ENCODE peak calls at places on chromosomes 6 and 20, in six cellular contexts. U is A549, J is K562, O is RWPE2, E is left cardiac atrium, G is left colon. D is an unnamed sample.

GRCh38 chr6:139533573-139534471 is 159.4 kb upstream of the CITED2 start:
- ATAC-seq in E (peak), J (peak), U (peak), G (peak), O (peak), D (peak)

GRCh38 chr20:13644010-13644409 is 5.3 kb upstream of the TASP1 start:
- ATAC-seq in J (no peak), E (no peak), O (peak), G (no peak), U (peak), D (no peak)

GRCh38 chr6:128172752-128173151 is 271.9 kb upstream of the THEMIS start:
- ATAC-seq in G (no peak), O (no peak), E (no peak), J (no peak), U (no peak), D (no peak)

GRCh38 chr6:166567813-166568212 is 18.7 kb downstream of the RAMACL start:
- ATAC-seq in G (no peak), U (no peak), E (no peak), O (no peak), J (no peak), D (no peak)

GRCh38 chr6:131924881-131925474 is 26.2 kb downstream of the CCN2 start:
- ATAC-seq in J (peak), O (peak), U (peak), G (peak), E (peak), D (peak)

GRCh38 chr20:21166801-21167200 is 40.9 kb downstream of the KIZ start:
- ATAC-seq in G (no peak), U (no peak), E (no peak), J (no peak), O (no peak), D (no peak)

GRCh38 chr6:130029163-130029562 is 10.8 kb downstream of the L3MBTL3 start:
- ATAC-seq in J (no peak), E (no peak), G (no peak), U (no peak), O (no peak), D (no peak)

GRCh38 chr6:166348305-166348949 is 6.1 kb upstream of the SFT2D1 start:
- ATAC-seq in U (no peak), G (no peak), E (peak), J (no peak), O (no peak), D (no peak)

GRCh38 chr6:53439556-53439955 is 90.8 kb upstream of the ELOVL5 start:
- ATAC-seq in G (no peak), U (no peak), J (no peak), O (no peak), E (peak), D (no peak)

GRCh38 chr6:45584127-45584526 is 206.4 kb upstream of the SUPT3H start:
- ATAC-seq in J (no peak), U (no peak), G (no peak), O (no peak), E (no peak), D (no peak)

GRCh38 chr6:43951063-43951755 is 176.0 kb downstream of the MRPL14 start:
- ATAC-seq in O (peak), E (peak), J (peak), G (peak), U (peak), D (peak)

GRCh38 chr20:59611286-59611685 is 6.9 kb downstream of the PHACTR3 start:
- ATAC-seq in E (no peak), O (no peak), G (no peak), J (no peak), U (no peak), D (no peak)

GRCh38 chr6:137699036-137699683 is 167.9 kb upstream of the TNFAIP3 start:
- ATAC-seq in G (no peak), J (no peak), E (no peak), U (no peak), O (peak), D (no peak)

D was measured in esophagus mucosa.